ENCODE peak calls at places on chromosomes 16 and 17, in seven cellular contexts. One of them, this sample, is unnamed.

GRCh38 chr17:48646183-48647102 is 20.3 kb upstream of the HOXB9 start:
- DNase-seq in AML-193: no peak
- DNase-seq in gastrocnemius medialis: no peak
- DNase-seq in brain microvascular endothelial cell: no peak
- DNase-seq in SJCRH30: no peak
- DNase-seq in Right ventricle myocardium superior: no peak
- DNase-seq in testis: no peak
- DNase-seq in this sample: no peak

GRCh38 chr16:73172621-73173312 is 124.8 kb upstream of the ZFHX3 start:
- DNase-seq in AML-193: no peak
- DNase-seq in gastrocnemius medialis: peak
- DNase-seq in brain microvascular endothelial cell: peak
- DNase-seq in SJCRH30: peak
- DNase-seq in Right ventricle myocardium superior: peak
- DNase-seq in testis: peak
- DNase-seq in this sample: no peak

GRCh38 chr17:47739150-47739549 is 6.1 kb downstream of the TBX21 start:
- DNase-seq in AML-193: no peak
- DNase-seq in gastrocnemius medialis: no peak
- DNase-seq in brain microvascular endothelial cell: no peak
- DNase-seq in SJCRH30: no peak
- DNase-seq in Right ventricle myocardium superior: no peak
- DNase-seq in testis: no peak
- DNase-seq in this sample: no peak

GRCh38 chr16:20291807-20292206 is 35.5 kb downstream of the GP2 start:
- DNase-seq in AML-193: no peak
- DNase-seq in gastrocnemius medialis: no peak
- DNase-seq in brain microvascular endothelial cell: no peak
- DNase-seq in SJCRH30: no peak
- DNase-seq in Right ventricle myocardium superior: no peak
- DNase-seq in testis: no peak
- DNase-seq in this sample: no peak

GRCh38 chr16:47463771-47464624 is 2.9 kb downstream of the PHKB start:
- DNase-seq in AML-193: peak
- DNase-seq in gastrocnemius medialis: no peak
- DNase-seq in brain microvascular endothelial cell: no peak
- DNase-seq in SJCRH30: no peak
- DNase-seq in Right ventricle myocardium superior: no peak
- DNase-seq in testis: no peak
- DNase-seq in this sample: no peak

GRCh38 chr17:13024526-13025263 is 6.9 kb upstream of the ELAC2 start:
- DNase-seq in AML-193: peak
- DNase-seq in gastrocnemius medialis: peak
- DNase-seq in brain microvascular endothelial cell: peak
- DNase-seq in SJCRH30: peak
- DNase-seq in Right ventricle myocardium superior: peak
- DNase-seq in testis: peak
- DNase-seq in this sample: peak

GRCh38 chr17:47704116-47704515 is 10.2 kb downstream of the TBKBP1 start:
- DNase-seq in AML-193: peak
- DNase-seq in gastrocnemius medialis: no peak
- DNase-seq in brain microvascular endothelial cell: no peak
- DNase-seq in SJCRH30: no peak
- DNase-seq in Right ventricle myocardium superior: peak
- DNase-seq in testis: no peak
- DNase-seq in this sample: peak

GRCh38 chr16:2518823-2519710 is 1.1 kb upstream of the AMDHD2 start:
- DNase-seq in AML-193: no peak
- DNase-seq in gastrocnemius medialis: no peak
- DNase-seq in brain microvascular endothelial cell: no peak
- DNase-seq in SJCRH30: no peak
- DNase-seq in Right ventricle myocardium superior: peak
- DNase-seq in testis: no peak
- DNase-seq in this sample: no peak

GRCh38 chr17:28178800-28179199 is 136.3 kb downstream of the NLK start:
- DNase-seq in AML-193: no peak
- DNase-seq in gastrocnemius medialis: no peak
- DNase-seq in brain microvascular endothelial cell: no peak
- DNase-seq in SJCRH30: no peak
- DNase-seq in Right ventricle myocardium superior: no peak
- DNase-seq in testis: no peak
- DNase-seq in this sample: no peak

GRCh38 chr17:79911430-79912399 is 72.5 kb upstream of the CBX4 start:
- DNase-seq in AML-193: no peak
- DNase-seq in gastrocnemius medialis: no peak
- DNase-seq in brain microvascular endothelial cell: no peak
- DNase-seq in SJCRH30: no peak
- DNase-seq in Right ventricle myocardium superior: no peak
- DNase-seq in testis: no peak
- DNase-seq in this sample: no peak

GRCh38 chr17:81510798-81511549 is 1.6 kb downstream of the ACTG1 start:
- DNase-seq in AML-193: no peak
- DNase-seq in gastrocnemius medialis: no peak
- DNase-seq in brain microvascular endothelial cell: no peak
- DNase-seq in SJCRH30: no peak
- DNase-seq in Right ventricle myocardium superior: no peak
- DNase-seq in testis: peak
- DNase-seq in this sample: no peak

GRCh38 chr17:3978421-3979275 is 14.4 kb upstream of the ATP2A3 start:
- DNase-seq in AML-193: no peak
- DNase-seq in gastrocnemius medialis: no peak
- DNase-seq in brain microvascular endothelial cell: no peak
- DNase-seq in SJCRH30: no peak
- DNase-seq in Right ventricle myocardium superior: no peak
- DNase-seq in testis: no peak
- DNase-seq in this sample: no peak

GRCh38 chr16:22109258-22109898 is 17.0 kb downstream of the VWA3A start:
- DNase-seq in AML-193: no peak
- DNase-seq in gastrocnemius medialis: no peak
- DNase-seq in brain microvascular endothelial cell: no peak
- DNase-seq in SJCRH30: no peak
- DNase-seq in Right ventricle myocardium superior: no peak
- DNase-seq in testis: no peak
- DNase-seq in this sample: no peak

GRCh38 chr17:74923538-74924249 is 379 bp upstream of the OTOP2 start:
- DNase-seq in AML-193: no peak
- DNase-seq in gastrocnemius medialis: peak
- DNase-seq in brain microvascular endothelial cell: peak
- DNase-seq in SJCRH30: no peak
- DNase-seq in Right ventricle myocardium superior: peak
- DNase-seq in testis: peak
- DNase-seq in this sample: peak

GRCh38 chr16:56916571-56917403 is 15.2 kb upstream of the HERPUD1 start:
- DNase-seq in AML-193: no peak
- DNase-seq in gastrocnemius medialis: no peak
- DNase-seq in brain microvascular endothelial cell: no peak
- DNase-seq in SJCRH30: no peak
- DNase-seq in Right ventricle myocardium superior: no peak
- DNase-seq in testis: no peak
- DNase-seq in this sample: no peak

GRCh38 chr17:62628845-62629555 is 1.5 kb downstream of the MRC2 start:
- DNase-seq in AML-193: no peak
- DNase-seq in gastrocnemius medialis: no peak
- DNase-seq in brain microvascular endothelial cell: peak
- DNase-seq in SJCRH30: no peak
- DNase-seq in Right ventricle myocardium superior: peak
- DNase-seq in testis: peak
- DNase-seq in this sample: no peak

GRCh38 chr17:73356561-73357170 is 44.9 kb upstream of the CDC42EP4 start:
- DNase-seq in AML-193: no peak
- DNase-seq in gastrocnemius medialis: no peak
- DNase-seq in brain microvascular endothelial cell: no peak
- DNase-seq in SJCRH30: no peak
- DNase-seq in Right ventricle myocardium superior: no peak
- DNase-seq in testis: no peak
- DNase-seq in this sample: no peak

This sample was measured in GDM1.